ENCODE peak calls at places on chromosomes 13 and 19, in four cellular contexts. P is HepG2, U is HCT116, Z is SK-N-SH. M is an unnamed sample.
A peak's percentile ranks its signal among the peaks of the same experiment; 100 is the strongest.

GRCh38 chr19:39826311-39826945 is 7.5 kb downstream of the DYRK1B start:
- DNase-seq in U (no peak), Z (no peak), P (no peak), M (no peak)

GRCh38 chr13:73220966-73221720 is 162.3 kb downstream of the KLF5 start:
- DNase-seq in P (no peak), Z (no peak), U (no peak), M (no peak)

GRCh38 chr19:35663981-35664380 is 2.3 kb upstream of the UPK1A start:
- DNase-seq in U (no peak), Z (no peak), P (no peak), M (no peak)

GRCh38 chr13:75481176-75482069 is 546 bp downstream of the TBC1D4 start:
- DNase-seq in U (no peak), Z (peak; percentile 78), P (no peak), M (no peak)

GRCh38 chr13:91397595-91397994 is 826 bp upstream of the GPC5 start:
- DNase-seq in U (no peak), Z (no peak), P (no peak), M (no peak)

GRCh38 chr13:51469790-51470189 is 17.0 kb upstream of the INTS6 start:
- DNase-seq in P (no peak), Z (no peak), U (no peak), M (no peak)

GRCh38 chr19:778910-779653 is 18.2 kb upstream of the PTBP1 start:
- DNase-seq in U (no peak), P (peak; percentile 81), Z (no peak), M (peak; percentile 77)

GRCh38 chr13:114264886-114265611 is 16.4 kb upstream of the UPF3A start:
- DNase-seq in P (no peak), Z (no peak), U (no peak), M (no peak)

GRCh38 chr13:47251771-47252170 is 354.9 kb upstream of the HTR2A start:
- DNase-seq in P (no peak), U (no peak), Z (no peak), M (no peak)

GRCh38 chr13:44283598-44283997 is 90.0 kb upstream of the SERP2 start:
- DNase-seq in Z (no peak), U (no peak), P (no peak), M (no peak)

GRCh38 chr19:31784631-31785237 is 435.5 kb upstream of the TSHZ3 start:
- DNase-seq in U (no peak), P (no peak), Z (no peak), M (no peak)

GRCh38 chr19:38425810-38426466 is at the start of gene RASGRP4:
- DNase-seq in Z (no peak), U (no peak), P (no peak), M (no peak)

GRCh38 chr19:17184381-17184841 is 30.7 kb upstream of the USE1 start:
- DNase-seq in P (no peak), Z (no peak), U (no peak), M (no peak)

GRCh38 chr19:498591-498950 is 2.3 kb downstream of the MADCAM1 start:
- DNase-seq in U (no peak), P (no peak), Z (peak; percentile 66), M (no peak)

GRCh38 chr19:49347835-49348234 is 12.6 kb downstream of the CD37 start:
- DNase-seq in P (peak; percentile 44), Z (peak; percentile 66), U (peak; percentile 81), M (peak; percentile 73)

GRCh38 chr13:100825551-100825950 is 151.0 kb upstream of the TMTC4 start:
- DNase-seq in U (no peak), Z (no peak), P (no peak), M (no peak)

GRCh38 chr19:23867895-23868294 is 46.8 kb upstream of the ZNF726 start:
- DNase-seq in U (no peak), Z (peak; percentile 8), P (no peak), M (peak; percentile 8)

DNA sequence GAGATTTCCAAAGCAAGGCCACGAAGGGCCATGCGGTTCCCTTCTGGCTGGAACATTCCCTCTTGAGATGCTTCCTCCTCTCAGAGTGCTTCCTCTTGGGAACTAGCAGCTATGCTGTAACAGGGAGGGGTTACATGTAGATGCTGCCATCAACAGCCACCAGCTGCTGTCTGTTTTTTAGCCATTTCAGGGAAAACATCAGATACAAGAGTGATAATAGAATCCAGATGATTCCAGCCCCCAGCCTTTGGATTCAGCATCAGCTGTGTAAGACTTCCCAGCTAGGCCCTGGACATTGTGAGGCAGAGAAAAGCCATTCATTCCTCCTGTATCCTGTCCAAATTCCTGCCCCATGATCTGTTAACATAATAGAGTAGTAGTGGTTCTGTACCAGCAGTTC is 8.2 kb upstream of the ZNF177 start:
- DNase-seq in U (no peak), P (no peak), Z (peak; percentile 50), M (no peak)
- TF ChIP-seq JUND in U (no peak), P (no peak), Z (no peak), M (no peak)

DNA sequence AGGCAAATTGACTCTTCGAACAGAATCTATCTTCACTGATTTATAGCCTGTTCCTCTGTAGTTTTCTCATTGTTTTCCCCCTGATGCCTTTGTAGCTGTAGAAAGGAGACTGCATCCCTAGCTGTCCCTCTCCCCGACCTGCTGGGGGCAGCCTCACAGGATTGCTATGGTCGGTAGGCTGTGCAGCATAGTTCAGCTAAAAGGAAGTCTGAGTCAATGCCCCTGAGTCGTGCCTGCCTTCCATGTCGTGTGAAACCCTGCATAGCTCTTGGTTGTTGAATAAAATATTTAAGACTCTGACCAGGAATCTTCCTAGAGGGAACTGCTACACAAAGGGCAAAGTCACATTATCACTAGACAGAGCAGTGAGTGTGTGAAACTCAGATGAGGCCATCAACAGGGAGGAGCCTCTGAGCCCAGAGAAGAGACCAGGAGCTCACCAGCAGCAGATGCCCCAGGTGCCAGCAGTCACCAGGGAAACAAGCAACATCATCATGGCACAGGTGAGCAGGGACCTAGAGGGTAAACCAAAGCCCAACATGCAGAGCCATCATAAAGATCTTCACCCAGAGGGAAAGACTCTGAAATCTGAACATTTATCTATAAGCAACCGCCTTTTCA is 108.4 kb upstream of the NBEA start:
- DNase-seq in P (no peak), U (peak; percentile 10), Z (no peak), M (no peak)
- TF ChIP-seq JUND in P (no peak), U (no peak), Z (no peak), M (no peak)

GRCh38 chr19:10329555-10329954 is 3.8 kb downstream of the RAVER1 start:
- DNase-seq in Z (no peak), U (no peak), P (no peak), M (no peak)
- TF ChIP-seq JUND in Z (no peak), U (no peak), P (no peak), M (no peak)

DNA sequence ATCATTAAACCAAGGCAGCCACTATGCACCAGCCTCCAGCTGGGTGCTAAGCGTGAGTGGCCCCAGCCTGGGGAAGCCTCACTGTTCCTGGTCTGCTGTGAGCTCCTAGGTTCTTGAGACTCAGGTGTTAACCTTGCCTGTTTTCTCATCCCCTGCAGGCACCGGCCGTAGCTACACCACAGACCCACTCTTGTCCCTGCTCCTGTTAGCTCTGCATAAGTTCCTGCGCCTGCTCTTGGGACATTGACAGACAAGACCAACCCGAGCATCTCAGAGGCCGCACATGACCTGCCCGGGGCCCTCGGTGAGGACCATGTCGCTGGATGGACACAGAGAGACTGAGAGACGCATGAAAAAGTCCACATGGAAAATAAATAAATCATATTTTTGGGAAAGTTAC is 37.9 kb downstream of the VSTM2B start:
- DNase-seq in U (no peak), P (no peak), Z (no peak), M (no peak)
- TF ChIP-seq JUND in U (no peak), P (no peak), Z (no peak), M (no peak)

GRCh38 chr13:25874907-25875306 is 176.9 kb downstream of the SHISA2 start:
- DNase-seq in P (no peak), U (no peak), Z (no peak), M (no peak)

GRCh38 chr13:25874064-25874737 is 177.6 kb downstream of the SHISA2 start:
- DNase-seq in P (no peak), U (no peak), Z (no peak), M (no peak)

GRCh38 chr13:25871389-25872125 is 180.3 kb downstream of the SHISA2 start:
- DNase-seq in U (no peak), P (no peak), Z (no peak), M (no peak)

GRCh38 chr13:25869941-25870340 is 181.9 kb downstream of the SHISA2 start:
- DNase-seq in P (no peak), U (no peak), Z (no peak), M (no peak)

GRCh38 chr13:25872871-25873607 is 178.8 kb downstream of the SHISA2 start:
- DNase-seq in U (no peak), P (no peak), Z (no peak), M (no peak)
- TF ChIP-seq JUND in U (no peak), P (no peak), Z (no peak), M (no peak)

M was measured in T47D.